ENCODE peak calls at places on chromosome 19, in four cellular contexts. R, C, I and G are unnamed samples.

GRCh38 chr19:55362990-55363716 is at the start of gene GARIN5B:
- DNase-seq in I (no peak), R (no peak), C (no peak), G (no peak)

GRCh38 chr19:34193439-34193838 is 21.1 kb downstream of the LSM14A start:
- DNase-seq in I (no peak), R (no peak), C (no peak), G (no peak)

GRCh38 chr19:34589730-34590129 is 87.2 kb downstream of the SCGB2B2 start:
- DNase-seq in I (no peak), R (no peak), C (no peak), G (no peak)

GRCh38 chr19:10748924-10749434 is 31.1 kb downstream of the DNM2 start:
- DNase-seq in I (peak; percentile 87), C (no peak), R (peak; percentile 94), G (no peak)

GRCh38 chr19:23884363-23884762 is 30.3 kb upstream of the ZNF726 start:
- DNase-seq in C (no peak), R (no peak), I (no peak), G (no peak)

GRCh38 chr19:51696606-51697005 is 3.5 kb downstream of the SPACA6 start:
- DNase-seq in R (no peak), C (no peak), I (no peak), G (no peak)

GRCh38 chr19:9986787-9987281 is 23.5 kb downstream of the COL5A3 start:
- DNase-seq in I (no peak), C (no peak), R (no peak), G (no peak)

GRCh38 chr19:48897181-48897580 is 1.4 kb downstream of the TULP2 start:
- DNase-seq in R (no peak), I (no peak), C (no peak), G (no peak)

GRCh38 chr19:55526216-55527196 is 10.4 kb downstream of the SBK2 start:
- DNase-seq in R (peak; percentile 31), C (no peak), I (no peak), G (no peak)

GRCh38 chr19:52297601-52298358 is 811 bp downstream of the ZNF480 start:
- DNase-seq in R (no peak), I (peak; percentile 21), C (no peak), G (no peak)

GRCh38 chr19:31943305-31943704 is 402.1 kb upstream of the ZNF507 start:
- DNase-seq in R (no peak), I (no peak), C (peak; percentile 18), G (peak; percentile 13)

DNA sequence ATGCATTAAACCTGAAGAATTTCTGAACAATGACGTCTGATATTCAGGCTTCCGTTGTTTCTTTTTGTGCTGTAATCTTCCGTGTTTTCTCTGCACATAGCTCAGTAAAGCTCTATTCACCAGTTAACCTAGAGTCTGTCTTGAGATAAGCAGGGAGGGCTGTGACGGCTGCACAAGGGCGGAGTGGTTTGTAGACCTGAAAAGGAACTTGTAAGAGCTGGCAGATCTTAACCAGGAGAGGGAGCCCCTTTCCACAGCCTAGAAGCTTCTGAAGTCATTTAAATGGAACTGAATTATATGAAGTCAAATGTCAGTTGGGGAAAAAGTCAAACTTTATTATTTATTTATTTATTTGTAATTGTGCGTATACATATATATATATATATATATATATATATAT is 27.5 kb downstream of the DPRX start:
- DNase-seq in I (peak; percentile 51), C (peak; percentile 69), R (peak; percentile 65), G (peak; percentile 10)
- TF ChIP-seq ELF4 in I (no peak), C (no peak), R (no peak), G (no peak)

GRCh38 chr19:29855087-29855486 is 43.3 kb downstream of the CCNE1 start:
- DNase-seq in I (no peak), R (no peak), C (no peak), G (no peak)
- TF ChIP-seq ELF4 in I (no peak), R (no peak), C (no peak), G (no peak)

DNA sequence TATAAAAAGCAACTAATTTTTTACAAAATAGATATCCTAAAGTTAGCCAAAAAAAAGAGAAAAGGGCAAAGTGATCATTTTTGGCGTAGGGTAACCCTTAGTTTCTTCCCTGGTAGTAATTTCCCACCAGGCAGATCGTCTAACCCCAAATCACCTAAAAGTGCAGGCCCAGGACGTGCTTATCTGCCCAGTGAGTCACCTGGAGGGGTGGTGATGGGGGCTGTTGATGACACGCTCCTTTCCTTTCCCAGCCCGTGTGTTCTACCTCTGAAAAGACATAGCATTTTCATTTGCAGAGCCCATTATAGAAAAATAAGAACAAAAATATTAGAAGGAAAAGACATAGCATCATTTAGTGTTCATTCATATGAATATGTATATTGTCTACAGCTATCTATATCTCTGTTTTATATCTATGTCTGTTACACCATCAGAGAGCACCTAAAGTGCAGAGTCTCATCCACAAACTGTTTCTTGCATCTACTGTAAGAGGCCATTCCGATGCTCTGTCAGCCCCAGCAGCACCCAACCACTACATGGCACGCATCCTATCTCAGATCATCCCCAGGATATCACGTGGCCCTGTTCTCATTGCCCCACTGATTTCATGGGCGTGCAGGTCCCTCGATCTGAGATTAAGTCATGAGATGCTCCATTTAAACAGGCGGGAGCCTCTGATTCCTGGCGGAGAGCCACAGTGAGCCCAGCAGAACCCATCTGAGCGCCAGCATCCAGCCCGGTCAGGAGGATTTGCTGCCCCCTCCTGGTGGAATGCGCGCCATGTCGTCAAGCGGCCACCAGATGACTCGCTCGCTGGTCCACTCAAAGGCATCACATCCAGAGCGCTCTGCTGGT is 8.5 kb upstream of the LILRB3 start:
- DNase-seq in C (peak; percentile 83), I (peak; percentile 91), R (peak; percentile 80), G (peak; percentile 83)
- TF ChIP-seq ELF4 in C (no peak), I (no peak), R (no peak), G (no peak)

DNA sequence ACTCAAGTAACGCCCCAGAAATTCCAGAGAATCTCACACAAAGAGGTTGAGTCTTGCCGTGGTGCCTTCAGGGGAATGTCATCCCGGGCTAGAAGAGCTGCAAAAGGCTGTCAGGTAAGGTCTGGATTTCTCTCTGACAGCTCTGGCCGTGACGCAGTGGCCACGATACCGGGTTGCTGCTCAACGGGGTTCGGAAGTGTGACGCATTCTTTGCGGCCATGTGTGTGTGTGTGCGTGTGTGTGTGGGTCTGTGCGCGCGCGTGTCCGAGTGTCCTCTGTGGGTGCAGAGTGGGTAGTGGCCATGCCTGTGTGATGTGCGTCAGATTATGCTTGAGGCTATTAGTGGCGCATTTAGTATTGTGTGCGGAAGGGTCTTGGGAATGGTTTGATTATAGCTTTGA is 306 bp downstream of the ZNF540 start:
- DNase-seq in R (no peak), I (peak; percentile 53), C (peak; percentile 50), G (no peak)
- TF ChIP-seq ELF4 in R (no peak), I (no peak), C (no peak), G (no peak)